ENCODE peak calls at places on chromosomes 16 and 17, in six cellular contexts. One of them, this sample, is unnamed.

GRCh38 chr17:27818311-27819170 is 18.2 kb upstream of the NOS2 start:
- DNase-seq in stomach: no peak
- DNase-seq in K562: no peak
- DNase-seq in breast epithelium: no peak
- DNase-seq in GM12891: no peak
- DNase-seq in suprapubic skin: no peak
- DNase-seq in this sample: no peak

GRCh38 chr17:7858487-7858832 is 657 bp downstream of the CYB5D1 start:
- DNase-seq in stomach: no peak
- DNase-seq in K562: peak
- DNase-seq in breast epithelium: peak
- DNase-seq in GM12891: no peak
- DNase-seq in suprapubic skin: peak
- DNase-seq in this sample: no peak

GRCh38 chr17:78889525-78889924 is 13.5 kb downstream of the CEP295NL start:
- DNase-seq in stomach: no peak
- DNase-seq in K562: no peak
- DNase-seq in breast epithelium: no peak
- DNase-seq in GM12891: no peak
- DNase-seq in suprapubic skin: no peak
- DNase-seq in this sample: no peak

GRCh38 chr16:29806096-29806579 is at the start of gene MAZ:
- DNase-seq in stomach: no peak
- DNase-seq in K562: no peak
- DNase-seq in breast epithelium: no peak
- DNase-seq in GM12891: no peak
- DNase-seq in suprapubic skin: no peak
- DNase-seq in this sample: no peak

GRCh38 chr17:82658796-82659452 is 10.7 kb upstream of the WDR45B start:
- DNase-seq in stomach: no peak
- DNase-seq in K562: no peak
- DNase-seq in breast epithelium: no peak
- DNase-seq in GM12891: no peak
- DNase-seq in suprapubic skin: peak
- DNase-seq in this sample: no peak

GRCh38 chr17:36705651-36706436 is 104.5 kb downstream of the MRM1 start:
- DNase-seq in stomach: peak
- DNase-seq in K562: peak
- DNase-seq in breast epithelium: no peak
- DNase-seq in GM12891: peak
- DNase-seq in suprapubic skin: no peak
- DNase-seq in this sample: no peak

GRCh38 chr16:27111486-27111885 is 44.8 kb downstream of the C16orf82 start:
- DNase-seq in stomach: no peak
- DNase-seq in K562: no peak
- DNase-seq in breast epithelium: no peak
- DNase-seq in GM12891: no peak
- DNase-seq in suprapubic skin: no peak
- DNase-seq in this sample: no peak

GRCh38 chr17:17750881-17751280 is 69.6 kb downstream of the RAI1 start:
- DNase-seq in stomach: no peak
- DNase-seq in K562: no peak
- DNase-seq in breast epithelium: no peak
- DNase-seq in GM12891: no peak
- DNase-seq in suprapubic skin: no peak
- DNase-seq in this sample: no peak

GRCh38 chr17:49687878-49688491 is 10.1 kb upstream of the SPOP start:
- DNase-seq in stomach: no peak
- DNase-seq in K562: no peak
- DNase-seq in breast epithelium: no peak
- DNase-seq in GM12891: no peak
- DNase-seq in suprapubic skin: no peak
- DNase-seq in this sample: no peak

GRCh38 chr16:62029947-62030346 is 6.3 kb downstream of the CDH8 start:
- DNase-seq in stomach: no peak
- DNase-seq in K562: no peak
- DNase-seq in breast epithelium: no peak
- DNase-seq in GM12891: no peak
- DNase-seq in suprapubic skin: no peak
- DNase-seq in this sample: no peak
- TF ChIP-seq POLR2AphosphoS5 in stomach: no peak
- TF ChIP-seq POLR2AphosphoS5 in K562: no peak
- TF ChIP-seq POLR2AphosphoS5 in breast epithelium: no peak
- TF ChIP-seq POLR2AphosphoS5 in GM12891: no peak
- TF ChIP-seq POLR2AphosphoS5 in suprapubic skin: no peak
- TF ChIP-seq POLR2AphosphoS5 in this sample: no peak

DNA sequence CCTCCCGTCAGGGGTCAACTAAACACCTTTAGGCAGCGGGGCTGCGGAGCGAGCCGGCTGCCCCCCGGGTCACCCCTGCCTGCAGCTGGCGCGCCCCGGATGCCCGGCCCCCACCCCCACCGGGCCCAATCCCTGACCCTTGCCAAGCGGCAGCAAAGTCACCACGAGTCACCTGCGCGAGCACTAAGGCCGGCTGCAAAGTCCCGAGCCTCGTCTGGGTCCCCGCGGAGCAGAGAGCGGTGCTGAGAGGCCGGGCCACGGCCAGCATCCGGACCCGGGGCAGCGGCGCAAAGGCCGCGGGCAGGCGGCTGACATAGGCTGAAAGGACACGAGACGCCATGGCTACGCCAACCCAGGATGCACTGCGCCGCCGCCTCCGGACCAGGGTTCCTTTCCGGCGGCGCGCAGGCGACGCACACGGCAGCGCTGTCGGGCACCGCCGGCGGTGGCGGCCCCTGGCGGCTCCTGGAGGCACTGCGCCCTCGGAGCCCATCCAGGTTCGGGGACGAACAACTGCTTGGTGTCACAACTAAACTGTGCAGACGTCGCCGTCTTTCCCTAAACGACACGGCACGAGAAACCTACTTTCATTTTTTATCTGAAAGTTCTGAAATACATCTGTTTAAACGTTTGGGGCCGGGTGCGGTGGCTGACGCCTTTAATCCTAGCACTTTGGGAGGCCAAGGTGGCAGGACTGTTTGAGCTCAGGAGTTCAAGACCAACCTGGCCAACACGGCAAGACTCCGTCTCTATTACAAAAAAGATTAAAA is at the start of gene NDUFAB1:
- DNase-seq in stomach: peak
- DNase-seq in K562: peak
- DNase-seq in breast epithelium: peak
- DNase-seq in GM12891: peak
- DNase-seq in suprapubic skin: peak
- DNase-seq in this sample: peak
- TF ChIP-seq POLR2A in stomach: no peak
- TF ChIP-seq POLR2A in K562: peak
- TF ChIP-seq POLR2A in breast epithelium: no peak
- TF ChIP-seq POLR2A in GM12891: peak
- TF ChIP-seq POLR2A in suprapubic skin: no peak
- TF ChIP-seq POLR2A in this sample: no peak

GRCh38 chr17:4263282-4264215 is at the start of gene ANKFY1:
- DNase-seq in stomach: peak
- DNase-seq in K562: peak
- DNase-seq in breast epithelium: peak
- DNase-seq in GM12891: peak
- DNase-seq in suprapubic skin: peak
- DNase-seq in this sample: peak

GRCh38 chr17:4269915-4270314 is 6.1 kb upstream of the ANKFY1 start:
- DNase-seq in stomach: no peak
- DNase-seq in K562: no peak
- DNase-seq in breast epithelium: no peak
- DNase-seq in GM12891: no peak
- DNase-seq in suprapubic skin: no peak
- DNase-seq in this sample: no peak

GRCh38 chr17:4270746-4271145 is 7.0 kb upstream of the ANKFY1 start:
- DNase-seq in stomach: no peak
- DNase-seq in K562: no peak
- DNase-seq in breast epithelium: no peak
- DNase-seq in GM12891: no peak
- DNase-seq in suprapubic skin: no peak
- DNase-seq in this sample: no peak

GRCh38 chr17:4266550-4266949 is 2.8 kb upstream of the ANKFY1 start:
- DNase-seq in stomach: no peak
- DNase-seq in K562: no peak
- DNase-seq in breast epithelium: no peak
- DNase-seq in GM12891: no peak
- DNase-seq in suprapubic skin: no peak
- DNase-seq in this sample: no peak

DNA sequence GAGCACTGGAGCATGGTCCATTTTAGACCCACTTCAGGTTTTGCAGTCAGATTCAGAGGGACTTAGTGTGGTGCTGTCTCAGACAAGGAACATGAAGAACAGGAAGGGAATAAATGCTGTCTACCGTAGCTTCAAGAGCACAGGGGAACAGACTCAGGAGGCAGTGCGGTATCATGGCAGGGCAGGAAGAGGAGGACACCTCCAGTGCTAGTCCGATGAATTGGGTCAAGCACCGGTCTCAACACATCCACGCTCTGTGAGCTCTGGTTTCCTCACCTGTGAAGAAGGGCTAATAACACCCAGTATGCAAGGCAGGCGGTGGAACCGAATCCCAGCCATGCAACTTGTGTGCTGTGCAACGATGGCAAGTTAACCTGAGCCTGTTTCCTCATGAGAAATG is 3.6 kb upstream of the ANKFY1 start:
- DNase-seq in stomach: no peak
- DNase-seq in K562: no peak
- DNase-seq in breast epithelium: no peak
- DNase-seq in GM12891: no peak
- DNase-seq in suprapubic skin: no peak
- DNase-seq in this sample: no peak
- TF ChIP-seq POLR2AphosphoS5 in stomach: no peak
- TF ChIP-seq POLR2AphosphoS5 in K562: no peak
- TF ChIP-seq POLR2AphosphoS5 in breast epithelium: no peak
- TF ChIP-seq POLR2AphosphoS5 in GM12891: peak
- TF ChIP-seq POLR2AphosphoS5 in suprapubic skin: no peak
- TF ChIP-seq POLR2AphosphoS5 in this sample: no peak

GRCh38 chr17:75894049-75894742 is 2.6 kb downstream of the TRIM65 start:
- DNase-seq in stomach: no peak
- DNase-seq in K562: no peak
- DNase-seq in breast epithelium: no peak
- DNase-seq in GM12891: no peak
- DNase-seq in suprapubic skin: no peak
- DNase-seq in this sample: no peak
- TF ChIP-seq POLR2A in stomach: no peak
- TF ChIP-seq POLR2A in K562: peak
- TF ChIP-seq POLR2A in breast epithelium: no peak
- TF ChIP-seq POLR2A in GM12891: no peak
- TF ChIP-seq POLR2A in suprapubic skin: no peak
- TF ChIP-seq POLR2A in this sample: no peak

DNA sequence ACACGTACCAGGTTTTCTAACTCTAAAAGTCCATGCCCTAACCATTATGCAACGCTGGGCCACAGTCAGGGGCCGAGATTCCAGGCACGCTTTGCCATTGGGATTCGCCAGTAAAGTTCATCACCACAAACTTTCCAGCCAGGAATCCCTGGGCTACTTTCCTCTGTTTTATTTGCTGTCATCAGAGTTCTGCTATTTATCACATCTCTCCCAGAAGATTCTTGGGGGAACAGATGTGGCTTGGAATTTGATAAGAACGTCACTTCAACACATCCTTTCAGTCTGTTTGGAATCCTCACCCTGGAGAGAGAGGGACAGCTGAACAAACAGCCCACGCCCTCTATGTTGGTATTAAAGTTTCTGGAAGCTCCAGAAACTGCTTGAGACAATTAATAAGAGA is 109.6 kb upstream of the CACNG3 start:
- DNase-seq in stomach: no peak
- DNase-seq in K562: no peak
- DNase-seq in breast epithelium: no peak
- DNase-seq in GM12891: no peak
- DNase-seq in suprapubic skin: no peak
- DNase-seq in this sample: no peak
- TF ChIP-seq POLR2AphosphoS5 in stomach: no peak
- TF ChIP-seq POLR2AphosphoS5 in K562: no peak
- TF ChIP-seq POLR2AphosphoS5 in breast epithelium: no peak
- TF ChIP-seq POLR2AphosphoS5 in GM12891: no peak
- TF ChIP-seq POLR2AphosphoS5 in suprapubic skin: no peak
- TF ChIP-seq POLR2AphosphoS5 in this sample: no peak

DNA sequence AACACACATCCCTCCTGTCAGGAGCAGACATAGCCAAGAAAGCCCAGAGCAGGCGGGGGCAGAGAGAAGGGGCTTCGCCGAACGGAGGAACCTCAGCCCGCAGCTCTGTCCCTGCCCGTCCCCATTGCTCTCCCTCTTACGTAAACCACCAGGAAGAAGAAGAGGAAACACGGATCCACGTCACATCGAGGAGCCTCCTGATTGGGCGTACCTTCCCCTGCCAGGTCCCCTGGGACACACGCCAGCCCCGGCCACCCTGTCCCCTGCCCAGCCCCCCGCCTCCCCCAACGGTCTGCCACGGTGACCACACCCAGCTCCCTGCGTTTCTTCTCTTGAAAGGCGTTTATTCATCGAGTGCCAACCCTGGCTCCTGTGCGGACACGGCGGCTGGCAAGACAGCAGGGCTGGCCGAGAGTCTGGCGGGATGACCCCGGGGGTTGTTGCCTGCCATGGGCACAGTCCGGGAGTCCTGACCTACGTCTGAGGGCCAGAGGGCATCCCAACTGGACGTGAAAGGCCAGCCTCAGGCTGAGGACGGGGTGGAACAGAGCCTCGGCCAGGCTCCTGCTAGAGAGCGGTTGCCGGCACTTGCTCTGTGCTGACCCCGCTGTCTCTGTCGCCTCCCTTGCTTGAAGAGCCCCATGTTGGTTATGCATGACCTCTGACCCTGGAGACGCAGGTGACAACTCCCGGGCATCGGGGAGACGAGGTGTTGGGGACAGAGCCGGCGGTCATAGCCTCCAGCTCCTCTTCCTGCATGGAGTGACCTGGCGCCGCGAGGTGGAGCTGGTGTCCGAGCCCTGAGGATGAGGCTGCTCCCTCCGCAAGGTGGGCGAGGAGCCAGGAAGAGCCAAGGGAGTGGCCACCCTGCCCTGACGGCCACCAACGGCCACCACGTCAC is 40.6 kb upstream of the ACSF3 start:
- DNase-seq in stomach: peak
- DNase-seq in K562: peak
- DNase-seq in breast epithelium: peak
- DNase-seq in GM12891: peak
- DNase-seq in suprapubic skin: no peak
- DNase-seq in this sample: peak
- TF ChIP-seq POLR2A in stomach: no peak
- TF ChIP-seq POLR2A in K562: no peak
- TF ChIP-seq POLR2A in breast epithelium: no peak
- TF ChIP-seq POLR2A in GM12891: no peak
- TF ChIP-seq POLR2A in suprapubic skin: no peak
- TF ChIP-seq POLR2A in this sample: peak

This sample was measured in prostate gland.